ENCODE peak calls at places on chromosomes 13 and 19, in five cellular contexts. E is K562, K is HepG2, B is H1, S is GM12891. W is an unnamed sample.

GRCh38 chr19:31330761-31331160 is 18.5 kb downstream of the TSHZ3 start:
- DNase-seq in E (no peak), K (no peak), B (no peak), S (no peak), W (no peak)

GRCh38 chr13:113907637-113908617 is 44.1 kb upstream of the GAS6 start:
- DNase-seq in E (no peak), K (no peak), B (no peak), S (no peak), W (no peak)

GRCh38 chr19:53432088-53432661 is 391 bp downstream of the ZNF761 start:
- DNase-seq in E (peak), K (no peak), B (no peak), S (no peak), W (no peak)

GRCh38 chr13:25117312-25117711 is 21.4 kb downstream of the PABPC3 start:
- DNase-seq in E (no peak), K (no peak), B (no peak), S (no peak), W (no peak)

GRCh38 chr13:43119206-43119605 is 95.8 kb downstream of the DNAJC15 start:
- DNase-seq in E (no peak), K (no peak), B (no peak), S (no peak), W (no peak)

GRCh38 chr13:48853381-48854102 is 122.2 kb upstream of the FNDC3A start:
- DNase-seq in E (no peak), K (no peak), B (no peak), S (no peak), W (no peak)

GRCh38 chr13:113545455-113545930 is 39.1 kb upstream of the TFDP1 start:
- DNase-seq in E (no peak), K (no peak), B (no peak), S (no peak), W (no peak)

GRCh38 chr13:75279834-75280369 is 202.1 kb downstream of the TBC1D4 start:
- DNase-seq in E (no peak), K (peak), B (no peak), S (no peak), W (no peak)

GRCh38 chr13:41962994-41963393 is 2.1 kb upstream of the VWA8 start:
- DNase-seq in E (no peak), K (no peak), B (no peak), S (no peak), W (no peak)

GRCh38 chr13:29362849-29363604 is 232.5 kb downstream of the SLC7A1 start:
- DNase-seq in E (peak), K (peak), B (peak), S (peak), W (peak)

GRCh38 chr13:40589285-40590109 is 76.9 kb downstream of the FOXO1 start:
- DNase-seq in E (no peak), K (peak), B (no peak), S (no peak), W (peak)

GRCh38 chr13:60852886-60853285 is 455.9 kb downstream of the TDRD3 start:
- DNase-seq in E (no peak), K (no peak), B (no peak), S (no peak), W (no peak)

GRCh38 chr19:38674388-38675133 is 27.1 kb downstream of the ACTN4 start:
- DNase-seq in E (peak), K (no peak), B (no peak), S (no peak), W (no peak)

GRCh38 chr19:55113570-55114039 is 3.8 kb downstream of the PPP1R12C start:
- DNase-seq in E (peak), K (peak), B (no peak), S (no peak), W (peak)

GRCh38 chr19:19425170-19425875 is 19.8 kb downstream of the GATAD2A start:
- DNase-seq in E (no peak), K (no peak), B (no peak), S (no peak), W (no peak)

GRCh38 chr19:48506138-48506733 is 5.4 kb downstream of the LMTK3 start:
- DNase-seq in E (peak), K (peak), B (no peak), S (no peak), W (peak)

GRCh38 chr19:47446534-47447469 is 24.9 kb downstream of the SLC8A2 start:
- DNase-seq in E (peak), K (no peak), B (peak), S (no peak), W (no peak)

GRCh38 chr13:83184150-83184475 is 698.2 kb downstream of the SLITRK1 start:
- DNase-seq in E (no peak), K (no peak), B (no peak), S (no peak), W (no peak)

GRCh38 chr13:105262579-105262978 is 1272.9 kb downstream of the EFNB2 start:
- DNase-seq in E (no peak), K (no peak), B (no peak), S (no peak), W (no peak)

GRCh38 chr13:40987606-40988280 is 31.4 kb downstream of the ELF1 start:
- DNase-seq in E (no peak), K (no peak), B (no peak), S (no peak), W (no peak)

GRCh38 chr13:99388334-99388923 is 81.2 kb upstream of the GPR183 start:
- DNase-seq in E (no peak), K (no peak), B (no peak), S (no peak), W (no peak)

GRCh38 chr13:39419866-39420265 is 183.1 kb downstream of the LHFPL6 start:
- DNase-seq in E (no peak), K (no peak), B (no peak), S (no peak), W (no peak)

GRCh38 chr19:3986260-3987041 is 1.2 kb upstream of the EEF2 start:
- DNase-seq in E (peak), K (peak), B (no peak), S (peak), W (peak)

GRCh38 chr13:79915386-79915785 is 425.5 kb downstream of the SPRY2 start:
- DNase-seq in E (no peak), K (no peak), B (no peak), S (no peak), W (no peak)

GRCh38 chr19:40867701-40868100 is 14.3 kb downstream of the CYP2A7 start:
- DNase-seq in E (no peak), K (no peak), B (no peak), S (no peak), W (no peak)

DNA sequence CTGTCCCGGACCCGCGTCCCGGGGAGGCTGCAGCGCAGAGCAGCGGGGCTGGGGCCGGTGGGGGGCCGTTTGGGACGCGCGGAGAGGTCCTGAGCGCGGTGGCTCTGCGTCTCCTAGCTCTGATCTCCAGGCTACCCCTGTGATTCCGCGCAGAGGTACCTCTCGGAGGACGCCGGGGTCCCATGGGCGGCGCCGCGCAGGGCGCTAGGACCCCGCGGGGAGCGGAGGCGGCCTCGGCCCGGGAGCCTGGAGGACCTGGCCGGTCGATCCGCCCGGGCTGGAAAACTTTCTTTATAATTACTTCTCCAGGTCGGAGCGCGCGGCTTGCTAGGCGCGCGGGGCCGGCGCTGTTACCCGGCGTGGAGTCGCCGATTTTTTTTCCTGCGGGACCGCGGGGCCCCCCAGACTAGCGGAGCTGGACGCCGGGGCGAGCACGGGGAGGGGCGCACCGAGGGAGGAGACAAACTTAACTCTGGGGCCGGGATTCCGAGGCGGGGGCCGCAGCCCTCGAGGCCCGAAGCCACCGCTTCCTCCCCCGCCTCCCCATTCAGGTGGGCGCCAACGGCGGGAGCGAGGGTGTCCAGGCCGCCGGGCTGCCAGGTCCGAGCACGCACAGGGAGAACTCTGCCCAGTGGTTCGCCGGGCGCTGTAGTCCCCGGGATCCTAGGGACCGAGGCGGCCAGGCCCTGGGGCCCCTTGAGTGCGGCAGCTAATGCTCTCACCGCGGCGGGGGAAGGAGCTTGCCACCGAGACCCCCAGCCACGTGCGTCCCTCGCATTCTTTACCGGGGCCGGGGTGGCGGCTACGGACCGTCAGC is 848 bp upstream of the CEBPA start:
- DNase-seq in E (no peak), K (no peak), B (no peak), S (no peak), W (no peak)
- TF ChIP-seq TAF1 in E (no peak), K (no peak), B (peak), S (no peak), W (no peak)

GRCh38 chr19:29941828-29942403 is at the start of gene URI1:
- DNase-seq in E (peak), K (peak), B (peak), S (peak), W (peak)
- TF ChIP-seq POLR2A in E (peak), K (peak), B (no peak), S (peak), W (peak)

DNA sequence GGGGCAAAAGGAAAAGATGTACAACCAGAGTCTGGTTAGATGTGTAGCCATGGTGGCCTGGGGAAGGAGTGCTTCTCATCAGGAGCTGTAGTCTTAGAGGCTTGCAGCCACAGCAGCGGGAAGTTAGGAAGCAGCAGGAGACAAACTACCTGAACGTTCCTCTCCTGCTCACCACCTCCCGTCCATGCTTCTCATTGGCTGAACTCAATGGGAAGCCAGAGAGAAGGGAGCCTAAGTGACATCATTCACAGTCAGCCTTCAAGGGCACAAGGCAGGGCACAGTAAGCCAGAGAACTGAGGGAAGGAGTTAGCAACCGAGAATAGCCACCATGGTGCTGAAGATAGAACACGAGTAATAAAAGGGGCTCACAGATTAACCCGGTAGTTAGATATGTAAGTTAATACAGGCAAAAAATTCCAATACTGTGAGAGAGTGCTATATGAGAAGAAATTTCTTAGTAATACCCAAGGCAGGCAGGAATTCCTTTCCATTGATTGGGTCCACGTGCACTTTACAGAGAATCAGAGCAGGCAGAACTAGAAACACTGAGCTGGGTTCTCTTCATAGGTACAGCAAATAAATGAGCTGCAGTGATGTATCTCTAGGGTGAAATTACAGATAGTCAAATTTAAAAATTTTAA is 391.5 kb upstream of the DACH1 start:
- DNase-seq in E (no peak), K (no peak), B (peak), S (no peak), W (no peak)
- TF ChIP-seq TAF1 in E (no peak), K (no peak), B (no peak), S (no peak), W (no peak)

GRCh38 chr19:50477751-50478515 is 1.3 kb upstream of the GARIN5A start:
- DNase-seq in E (no peak), K (no peak), B (no peak), S (no peak), W (no peak)

GRCh38 chr19:50476943-50477264 is 256 bp upstream of the GARIN5A start:
- DNase-seq in E (no peak), K (no peak), B (no peak), S (no peak), W (no peak)

GRCh38 chr19:50475736-50476223 is 527 bp upstream of the EMC10 start:
- DNase-seq in E (no peak), K (no peak), B (no peak), S (no peak), W (no peak)

GRCh38 chr19:50475101-50475568 is 1.2 kb upstream of the EMC10 start:
- DNase-seq in E (no peak), K (no peak), B (no peak), S (no peak), W (no peak)

GRCh38 chr19:50476224-50476942 is at the start of the genes EMC10 and GARIN5A:
- DNase-seq in E (peak), K (no peak), B (peak), S (peak), W (peak)
- TF ChIP-seq POLR2A in E (peak), K (no peak), B (no peak), S (peak), W (peak)